ENCODE peak calls at places on chromosomes 6 and 20, in six cellular contexts. C is astrocyte of the spinal cord, L is dorsolateral prefrontal cortex, X is left ventricle myocardium inferior, G is BE2C, K is IMR-90. B is an unnamed sample.

GRCh38 chr20:62724692-62725595 is 16.3 kb downstream of the NTSR1 start:
- DNase-seq in C (no peak), L (no peak), X (peak; percentile 8), G (peak; percentile 7), K (no peak), B (no peak)

GRCh38 chr6:107576852-107577251 is 86.9 kb downstream of the SOBP start:
- DNase-seq in C (peak; percentile 29), L (no peak), X (no peak), G (no peak), K (peak; percentile 81), B (peak; percentile 56)

GRCh38 chr6:136471372-136471771 is 78.8 kb downstream of the MAP7 start:
- DNase-seq in C (peak; percentile 6), L (no peak), X (no peak), G (no peak), K (peak; percentile 1), B (peak; percentile 2)

GRCh38 chr6:25286891-25287290 is 7.7 kb downstream of the CARMIL1 start:
- DNase-seq in C (no peak), L (no peak), X (no peak), G (no peak), K (no peak), B (no peak)

GRCh38 chr20:31572701-31573554 is 32.2 kb upstream of the ID1 start:
- DNase-seq in C (peak; percentile 100), L (peak; percentile 84), X (peak; percentile 92), G (peak; percentile 97), K (peak; percentile 98), B (peak; percentile 98)

GRCh38 chr6:131642565-131643261 is 5.6 kb downstream of the ENPP3 start:
- DNase-seq in C (no peak), L (no peak), X (no peak), G (no peak), K (no peak), B (no peak)

GRCh38 chr6:76742919-76743318 is 670.5 kb upstream of the IMPG1 start:
- DNase-seq in C (no peak), L (no peak), X (no peak), G (no peak), K (no peak), B (no peak)

GRCh38 chr20:52783769-52784168 is 188.4 kb upstream of the TSHZ2 start:
- DNase-seq in C (no peak), L (no peak), X (no peak), G (peak; percentile 56), K (no peak), B (no peak)

GRCh38 chr6:52574709-52575489 is 2.0 kb downstream of the TRAM2 start:
- DNase-seq in C (no peak), L (no peak), X (no peak), G (no peak), K (no peak), B (peak; percentile 47)

DNA sequence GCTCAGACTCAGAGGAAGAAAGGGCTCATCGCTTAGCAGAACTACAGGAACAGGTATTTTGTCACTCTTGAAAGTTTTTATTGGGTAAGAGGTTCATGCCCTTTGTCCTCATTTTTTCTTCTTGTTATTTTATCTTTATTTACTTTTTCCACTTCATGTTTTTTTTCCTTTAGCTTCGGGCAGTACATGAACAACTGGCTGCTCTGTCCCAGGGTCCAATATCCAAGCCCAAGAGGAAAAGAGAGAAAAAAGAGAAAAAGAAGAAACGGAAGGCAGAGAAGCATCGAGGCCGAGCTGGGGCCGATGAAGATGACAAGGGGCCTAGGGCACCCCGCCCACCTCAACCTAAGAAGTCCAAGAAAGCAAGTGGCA is 9.5 kb downstream of the BRD2 start:
- DNase-seq in C (no peak), L (no peak), X (no peak), G (no peak), K (no peak), B (no peak)
- TF ChIP-seq CTCF in C (no peak), L (no peak), X (no peak), G (no peak), K (no peak), B (no peak)

GRCh38 chr20:50110141-50111047 is 2.6 kb downstream of the UBE2V1 start:
- DNase-seq in C (peak; percentile 51), L (no peak), X (no peak), G (no peak), K (no peak), B (no peak)
- H3K4me3 ChIP-seq in C (no peak overlapping the region), L (no peak overlapping the region), X (peak overlapping the region; percentile 99), G (no peak overlapping the region), K (no peak overlapping the region), B (peak overlapping the region; percentile 88)

DNA sequence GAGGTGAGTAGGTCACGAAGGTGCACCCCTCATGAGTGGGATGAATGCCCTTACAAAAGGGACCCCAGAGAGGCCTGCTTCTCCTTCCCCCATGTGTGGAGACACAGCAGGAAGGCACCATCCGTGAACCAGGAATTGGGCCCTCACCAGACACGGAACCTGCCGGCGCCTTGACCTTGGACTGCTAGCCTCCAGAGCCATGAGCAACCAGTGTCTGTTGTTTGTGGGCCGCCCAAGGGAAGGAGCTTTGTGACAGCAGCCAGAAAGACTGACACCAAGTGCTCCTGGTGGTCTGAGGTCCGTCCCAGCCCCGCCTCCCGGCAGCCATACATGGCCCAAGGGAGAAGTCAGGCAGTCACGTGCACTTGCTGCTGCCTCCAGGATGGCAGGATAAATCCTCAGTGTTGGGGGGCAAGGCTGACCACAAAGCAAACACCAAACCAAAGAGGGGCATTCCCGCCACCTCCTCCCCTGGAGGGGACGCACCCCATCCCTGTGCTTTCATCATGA is 29.3 kb downstream of the CDH4 start:
- DNase-seq in C (no peak), L (no peak), X (no peak), G (no peak), K (no peak), B (no peak)
- TF ChIP-seq CTCF in C (no peak), L (no peak), X (no peak), G (no peak), K (no peak), B (no peak)

DNA sequence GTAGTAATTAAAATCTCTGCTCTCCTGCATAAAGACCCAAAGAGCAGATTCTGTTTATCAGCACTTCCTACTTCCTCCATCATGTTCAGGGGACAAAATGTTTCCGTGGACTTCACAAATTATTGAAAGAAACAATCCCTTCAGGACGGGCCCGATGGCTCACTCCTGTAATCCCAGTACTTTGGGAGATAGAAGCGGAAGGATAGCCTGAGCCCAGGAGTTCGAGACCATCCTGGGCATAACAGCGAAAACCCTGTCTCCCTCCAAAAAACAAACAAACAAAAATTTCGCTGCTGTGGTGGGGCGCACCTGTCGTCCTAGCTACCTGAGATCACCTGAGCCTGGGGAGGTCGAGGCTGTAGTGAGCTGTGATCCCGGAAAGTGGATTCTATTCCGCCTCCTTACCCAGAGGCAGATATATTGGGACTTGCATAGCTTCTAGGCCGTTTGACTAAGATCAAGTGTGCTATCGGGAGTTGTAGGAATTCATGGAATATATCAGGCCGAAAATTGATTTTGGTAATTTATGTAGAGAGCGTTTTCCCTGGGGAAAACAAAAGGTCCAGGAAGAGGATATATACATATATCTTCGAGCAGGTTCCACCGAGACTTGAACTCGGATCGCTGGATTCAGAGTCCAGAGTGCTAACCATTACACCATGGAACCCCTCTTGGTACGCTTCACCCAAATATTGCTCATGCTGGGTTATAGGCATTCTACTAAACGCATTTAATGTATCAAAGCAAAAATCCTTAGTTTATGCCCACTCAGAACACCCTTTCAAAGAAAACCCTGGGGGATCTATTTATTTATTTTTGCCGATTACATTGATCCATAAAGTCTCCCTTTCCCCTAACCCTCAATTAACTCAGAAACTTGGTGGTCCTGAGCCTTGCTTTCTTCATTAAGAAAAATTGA is 74.5 kb upstream of the ZNF184 start:
- DNase-seq in C (peak; percentile 62), L (no peak), X (no peak), G (peak; percentile 73), K (peak; percentile 68), B (peak; percentile 68)
- H3K4me3 ChIP-seq in C (peak overlapping the region; percentile 38), L (no peak overlapping the region), X (no peak overlapping the region), G (peak overlapping the region; percentile 79), K (peak overlapping the region; percentile 30), B (peak overlapping the region; percentile 1)